ENCODE peak calls at places on chromosomes 13 and 19, in seven cellular contexts. N is OCI-LY7; A is stimulated activated CD4-positive, alpha-beta T cell treated with anti-CD3 and anti-CD28 coated beads, TNF-alpha, amount 100 ng/mL, for 4 hours; K is foreskin fibroblast; E is gastrocnemius medialis; P is fibroblast of pulmonary artery; H is AG04450. D is an unnamed sample.

GRCh38 chr13:98280176-98280510 is 103.1 kb upstream of the RNF113B start:
- DNase-seq in N (no peak), A (no peak), K (no peak), E (no peak), P (no peak), H (no peak), D (no peak)

GRCh38 chr19:41906271-41906670 is 22.0 kb downstream of the ERFL start:
- DNase-seq in N (no peak), A (no peak), K (no peak), E (no peak), P (no peak), H (no peak), D (no peak)

GRCh38 chr19:1469200-1469935 is 9.6 kb downstream of the C19orf25 start:
- DNase-seq in N (no peak), A (no peak), K (peak), E (no peak), P (no peak), H (no peak), D (no peak)

GRCh38 chr13:100636441-100636840 is 38.2 kb downstream of the TMTC4 start:
- DNase-seq in N (no peak), A (no peak), K (no peak), E (no peak), P (no peak), H (no peak), D (no peak)

GRCh38 chr13:40484981-40485380 is 181.5 kb downstream of the FOXO1 start:
- DNase-seq in N (no peak), A (no peak), K (no peak), E (no peak), P (no peak), H (no peak), D (no peak)

GRCh38 chr13:42355841-42356575 is 84.1 kb downstream of the AKAP11 start:
- DNase-seq in N (no peak), A (no peak), K (no peak), E (no peak), P (no peak), H (no peak), D (no peak)

GRCh38 chr13:39364797-39365468 is 238.1 kb downstream of the LHFPL6 start:
- DNase-seq in N (no peak), A (no peak), K (peak), E (no peak), P (no peak), H (no peak), D (peak)

GRCh38 chr13:39149896-39150295 is 111.6 kb downstream of the NHLRC3 start:
- DNase-seq in N (no peak), A (no peak), K (no peak), E (no peak), P (no peak), H (no peak), D (no peak)

GRCh38 chr19:42528354-42529247 is at the start of gene CEACAM1:
- DNase-seq in N (peak), A (peak), K (peak), E (no peak), P (peak), H (no peak), D (peak)

GRCh38 chr13:49995535-49996165 is 1.2 kb upstream of the TRIM13 start:
- DNase-seq in N (no peak), A (no peak), K (peak), E (no peak), P (no peak), H (no peak), D (peak)

GRCh38 chr13:45352031-45352430 is 11.0 kb upstream of the TPT1 start:
- DNase-seq in N (no peak), A (no peak), K (no peak), E (no peak), P (no peak), H (no peak), D (peak)

GRCh38 chr19:19545128-19545591 is 7.1 kb downstream of the CILP2 start:
- DNase-seq in N (no peak), A (no peak), K (no peak), E (no peak), P (no peak), H (no peak), D (no peak)

GRCh38 chr19:40221858-40222619 is 3.9 kb upstream of the TTC9B start:
- DNase-seq in N (peak), A (peak), K (peak), E (peak), P (peak), H (peak), D (peak)

GRCh38 chr19:58351996-58352755 is 1.1 kb downstream of the A1BG start:
- DNase-seq in N (no peak), A (no peak), K (no peak), E (no peak), P (no peak), H (no peak), D (no peak)

GRCh38 chr13:42215578-42216421 is 56.2 kb upstream of the AKAP11 start:
- DNase-seq in N (peak), A (no peak), K (peak), E (no peak), P (peak), H (peak), D (peak)

GRCh38 chr13:73984949-73985691 is 149.1 kb downstream of the KLF12 start:
- DNase-seq in N (no peak), A (peak), K (no peak), E (no peak), P (peak), H (no peak), D (no peak)

GRCh38 chr13:109608503-109608902 is 177.9 kb downstream of the IRS2 start:
- DNase-seq in N (no peak), A (no peak), K (no peak), E (no peak), P (no peak), H (no peak), D (no peak)

GRCh38 chr19:29245221-29245620 is 32.3 kb upstream of the UQCRFS1 start:
- DNase-seq in N (no peak), A (no peak), K (no peak), E (no peak), P (peak), H (no peak), D (no peak)

GRCh38 chr19:39406656-39407393 is at the start of gene ZFP36:
- DNase-seq in N (peak), A (peak), K (peak), E (peak), P (peak), H (peak), D (peak)

GRCh38 chr13:42275098-42275471 is 3.1 kb downstream of the AKAP11 start:
- DNase-seq in N (peak), A (no peak), K (no peak), E (no peak), P (no peak), H (no peak), D (peak)

GRCh38 chr13:51923983-51924539 is 62.3 kb downstream of the CCDC70 start:
- DNase-seq in N (no peak), A (no peak), K (no peak), E (no peak), P (no peak), H (no peak), D (no peak)

GRCh38 chr19:11737964-11738745 is 591 bp downstream of the ZNF823 start:
- DNase-seq in N (peak), A (no peak), K (peak), E (peak), P (peak), H (no peak), D (peak)

GRCh38 chr13:53141336-53141735 is 112.7 kb downstream of the OLFM4 start:
- DNase-seq in N (no peak), A (no peak), K (no peak), E (no peak), P (no peak), H (no peak), D (no peak)

GRCh38 chr19:39372941-39373340 is 18.0 kb downstream of the PAF1 start:
- DNase-seq in N (no peak), A (no peak), K (no peak), E (no peak), P (peak), H (no peak), D (peak)

GRCh38 chr13:85441975-85442374 is 357.2 kb downstream of the SLITRK6 start:
- DNase-seq in N (no peak), A (no peak), K (no peak), E (no peak), P (no peak), H (no peak), D (no peak)

GRCh38 chr19:5893907-5894703 is 9.5 kb downstream of the NDUFA11 start:
- DNase-seq in N (no peak), A (no peak), K (peak), E (no peak), P (no peak), H (no peak), D (no peak)

GRCh38 chr19:19525611-19526380 is 2.9 kb upstream of the YJEFN3 start:
- DNase-seq in N (peak), A (no peak), K (no peak), E (no peak), P (no peak), H (no peak), D (no peak)

GRCh38 chr13:28047784-28048388 is 52.5 kb downstream of the FLT3 start:
- DNase-seq in N (peak), A (no peak), K (no peak), E (no peak), P (no peak), H (no peak), D (peak)

GRCh38 chr19:7869910-7870511 is 4.2 kb downstream of the PRR36 start:
- DNase-seq in N (peak), A (peak), K (peak), E (no peak), P (peak), H (no peak), D (no peak)

GRCh38 chr19:10586396-10586795 is 716 bp downstream of the AP1M2 start:
- DNase-seq in N (no peak), A (no peak), K (no peak), E (no peak), P (no peak), H (no peak), D (no peak)

GRCh38 chr19:14563989-14564650 is 7.7 kb downstream of the NDUFB7 start:
- DNase-seq in N (peak), A (peak), K (no peak), E (peak), P (no peak), H (no peak), D (peak)

GRCh38 chr13:33119886-33120543 is 103.8 kb downstream of the KL start:
- DNase-seq in N (no peak), A (no peak), K (no peak), E (no peak), P (no peak), H (no peak), D (no peak)

GRCh38 chr19:2561895-2562294 is 86.0 kb downstream of the GADD45B start:
- DNase-seq in N (peak), A (peak), K (no peak), E (no peak), P (no peak), H (no peak), D (no peak)

GRCh38 chr13:73412933-73413332 is 354.1 kb downstream of the KLF5 start:
- DNase-seq in N (no peak), A (no peak), K (no peak), E (no peak), P (no peak), H (no peak), D (no peak)

GRCh38 chr19:12715929-12716328 is 7.8 kb downstream of the TNPO2 start:
- DNase-seq in N (no peak), A (no peak), K (no peak), E (no peak), P (no peak), H (no peak), D (no peak)

GRCh38 chr19:49497047-49497789 is 984 bp downstream of the RPS11 start:
- DNase-seq in N (peak), A (peak), K (peak), E (peak), P (peak), H (no peak), D (peak)

GRCh38 chr13:90919153-90919552 is 428.3 kb upstream of the MIR17HG start:
- DNase-seq in N (no peak), A (no peak), K (no peak), E (no peak), P (no peak), H (no peak), D (no peak)